ENCODE peak calls at places on chromosomes 7 and 10, in four cellular contexts. Y is heart left ventricle, Z is A549, O is GM23248. D is an unnamed sample. For H3K4me1, the result is how much of the 10 kb centered on the place peaks cover.

GRCh38 chr7:20331231-20331880 is 656 bp downstream of the ITGB8 start:
- DNase-seq in Y (peak), Z (peak), O (peak), D (peak)

GRCh38 chr7:30816291-30817059 is 45.3 kb downstream of the MINDY4 start:
- DNase-seq in Y (peak), Z (no peak), O (peak), D (no peak)

GRCh38 chr7:27689878-27690164 is 27.1 kb upstream of the HIBADH start:
- DNase-seq in Y (no peak), Z (no peak), O (no peak), D (no peak)

GRCh38 chr7:108454674-108455523 is 1.3 kb downstream of the NRCAM start:
- DNase-seq in Y (no peak), Z (peak), O (peak), D (peak)

GRCh38 chr10:44234471-44234850 is 150.4 kb downstream of the CXCL12 start:
- DNase-seq in Y (peak), Z (no peak), O (peak), D (no peak)

GRCh38 chr10:44733743-44734488 is 177.2 kb upstream of the TMEM72 start:
- DNase-seq in Y (no peak), Z (peak), O (no peak), D (no peak)

GRCh38 chr10:102632394-102633062 is 11.8 kb upstream of the TRIM8 start:
- DNase-seq in Y (peak), Z (no peak), O (peak), D (peak)

GRCh38 chr7:157473051-157473569 is 136.3 kb downstream of the DNAJB6 start:
- DNase-seq in Y (no peak), Z (no peak), O (no peak), D (no peak)

GRCh38 chr10:126910798-126911197 is 5.6 kb downstream of the DOCK1 start:
- DNase-seq in Y (no peak), Z (no peak), O (peak), D (no peak)

GRCh38 chr7:102024769-102025391 is 207.5 kb downstream of the CUX1 start:
- DNase-seq in Y (peak), Z (peak), O (no peak), D (peak)

DNA sequence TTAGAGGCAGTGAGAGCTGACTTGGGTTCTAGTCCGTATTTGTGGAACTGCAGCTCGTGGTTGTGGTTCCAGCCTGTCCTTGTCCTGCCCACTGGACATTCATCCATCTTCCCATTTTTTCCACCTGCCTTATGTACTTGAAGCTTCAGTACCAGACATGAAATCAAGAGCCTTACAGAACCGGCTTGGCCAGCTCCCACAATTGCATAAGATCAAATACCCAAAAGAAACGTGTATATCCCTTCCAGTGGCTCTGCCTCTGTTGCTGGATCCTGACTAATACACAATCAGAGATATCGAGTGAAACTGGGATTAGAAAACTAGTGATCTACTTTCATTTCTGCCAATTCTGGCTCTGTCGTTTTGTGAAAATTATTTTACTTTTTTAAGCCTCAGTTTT is 23.8 kb upstream of the LIPA start:
- DNase-seq in Y (no peak), Z (no peak), O (peak), D (no peak)
- H3K4me1 ChIP-seq in Y (under half), Z (under half), O (half or more), D (under half)

DNA sequence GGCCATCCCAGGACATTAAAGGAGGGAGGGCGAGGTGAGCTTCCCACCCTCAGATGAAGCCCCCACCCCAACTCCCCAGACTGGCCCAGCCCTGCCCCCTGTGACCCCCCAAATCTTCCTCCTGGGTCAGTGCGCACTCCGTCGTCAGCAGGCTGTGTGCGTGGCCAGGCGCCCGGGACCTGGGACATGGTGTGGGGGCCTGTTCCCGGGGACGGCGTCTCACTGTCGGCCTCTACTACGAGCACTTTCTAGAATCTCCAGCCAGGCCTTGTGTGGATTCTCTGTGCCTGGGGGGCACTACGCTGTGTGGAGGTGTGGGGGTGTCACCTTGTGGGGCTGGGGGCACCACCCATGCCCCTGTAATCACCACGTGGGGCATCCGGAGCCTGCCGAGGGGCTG is 9.8 kb downstream of the PWWP2B start:
- DNase-seq in Y (no peak), Z (no peak), O (no peak), D (peak)
- H3K27ac ChIP-seq in Y (peak), Z (no peak), O (no peak), D (peak)

GRCh38 chr10:100645111-100645510 is 100.3 kb upstream of the PAX2 start:
- DNase-seq in Y (no peak), Z (no peak), O (no peak), D (peak)

GRCh38 chr10:100637785-100638184 is 102.0 kb downstream of the HIF1AN start:
- DNase-seq in Y (no peak), Z (peak), O (peak), D (no peak)

GRCh38 chr10:100646033-100646432 is 99.3 kb upstream of the PAX2 start:
- DNase-seq in Y (no peak), Z (no peak), O (no peak), D (peak)

GRCh38 chr10:100645609-100646008 is 99.8 kb upstream of the PAX2 start:
- DNase-seq in Y (no peak), Z (no peak), O (no peak), D (peak)

GRCh38 chr10:100642295-100642994 is 102.9 kb upstream of the PAX2 start:
- DNase-seq in Y (no peak), Z (no peak), O (no peak), D (peak)
- H3K4me3 ChIP-seq in Y (no peak), Z (no peak), O (no peak), D (no peak)

DNA sequence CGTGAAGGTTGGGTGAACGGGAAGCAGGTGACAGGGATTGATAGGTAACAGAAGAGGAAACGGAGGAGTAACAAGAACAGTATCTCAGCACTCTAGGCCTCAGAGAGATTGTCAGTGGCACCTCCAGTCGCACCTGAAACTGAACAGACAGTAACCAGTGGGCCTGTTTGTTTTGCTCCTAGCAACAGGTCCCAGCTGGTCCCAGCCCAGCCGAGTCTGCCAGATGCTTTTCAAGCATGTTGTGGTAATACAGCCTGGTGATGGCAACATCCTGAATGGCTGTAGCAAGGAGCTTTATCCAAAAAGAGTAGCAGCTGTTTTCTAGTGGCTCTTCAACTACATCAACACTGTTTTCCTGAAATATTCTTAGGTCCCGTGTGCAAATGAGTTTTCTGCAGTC is 4.7 kb downstream of the CACNB2 start:
- DNase-seq in Y (peak), Z (no peak), O (peak), D (no peak)
- H3K4me1 ChIP-seq in Y (under half), Z (under half), O (under half), D (under half)

DNA sequence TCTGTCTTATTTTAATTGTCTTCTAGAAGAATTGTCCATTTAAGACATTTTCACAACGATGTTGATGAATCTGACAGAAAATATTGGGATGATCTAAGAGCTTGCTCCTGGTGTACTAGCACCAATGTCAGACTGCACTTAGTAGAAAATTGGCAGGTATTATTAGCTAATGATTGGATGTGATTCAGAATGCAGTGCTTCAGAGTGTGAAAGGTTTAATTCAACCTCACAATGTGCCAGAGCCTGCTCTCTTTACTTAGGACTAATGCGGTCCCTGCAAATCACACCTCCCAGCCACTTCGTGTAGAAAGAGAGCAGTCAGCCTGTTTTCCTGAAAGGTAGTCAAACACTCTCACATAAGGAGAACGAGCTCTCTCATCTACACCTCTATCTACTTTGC is 197.5 kb downstream of the ZNF438 start:
- DNase-seq in Y (no peak), Z (no peak), O (no peak), D (no peak)
- H3K27ac ChIP-seq in Y (no peak), Z (no peak), O (no peak), D (no peak)

D was measured in kidney.